ENCODE peak calls at places on chromosomes 6 and 20, in nine cellular contexts. F, S, L, U, T, P, J, C and R are unnamed samples.

GRCh38 chr20:16106191-16106849 is 466.9 kb downstream of the KIF16B start:
- DNase-seq in L (no peak), U (no peak), P (no peak), F (no peak), S (no peak), T (no peak), C (no peak), J (no peak), R (no peak)

GRCh38 chr6:98627129-98627775 is 207.1 kb upstream of the POU3F2 start:
- DNase-seq in T (no peak), C (no peak), L (no peak), S (no peak), J (no peak), F (no peak), U (no peak), P (no peak), R (no peak)

GRCh38 chr20:57213924-57214323 is 52.5 kb downstream of the BMP7 start:
- DNase-seq in S (no peak), L (no peak), U (no peak), P (no peak), C (no peak), T (no peak), J (no peak), F (no peak), R (no peak)

GRCh38 chr6:154888896-154889295 is 106.2 kb upstream of the TIAM2 start:
- DNase-seq in J (no peak), L (no peak), C (no peak), F (no peak), S (no peak), P (no peak), T (no peak), U (peak; percentile 54), R (no peak)

GRCh38 chr6:25365159-25365558 is 86.0 kb downstream of the CARMIL1 start:
- DNase-seq in U (no peak), C (no peak), F (no peak), T (no peak), P (no peak), J (no peak), L (no peak), S (no peak), R (no peak)

GRCh38 chr6:106894978-106895702 is 79.4 kb downstream of the CD24 start:
- DNase-seq in L (no peak), C (no peak), T (no peak), J (no peak), F (no peak), P (no peak), U (no peak), S (no peak), R (no peak)

GRCh38 chr6:18330548-18331066 is 56.5 kb upstream of the RNF144B start:
- DNase-seq in P (no peak), L (no peak), J (no peak), C (no peak), F (no peak), T (no peak), S (no peak), U (no peak), R (no peak)

GRCh38 chr20:37649017-37649416 is 44.8 kb upstream of the CTNNBL1 start:
- DNase-seq in S (no peak), T (no peak), F (no peak), C (no peak), P (no peak), U (no peak), J (no peak), L (no peak), R (no peak)

GRCh38 chr20:44181611-44182010 is 5.4 kb downstream of the JPH2 start:
- DNase-seq in T (no peak), C (no peak), U (peak; percentile 83), L (no peak), P (no peak), S (no peak), J (no peak), F (no peak), R (no peak)

GRCh38 chr6:79056226-79056625 is 21.8 kb downstream of the PHIP start:
- DNase-seq in T (no peak), S (no peak), P (no peak), F (no peak), L (no peak), J (no peak), U (no peak), C (no peak), R (no peak)